ENCODE peak calls at places on chromosome 1, in seven cellular contexts. One of them, this sample, is unnamed.

GRCh38 chr1:112070677-112071076 is 81.2 kb upstream of the KCND3 start:
- DNase-seq in cardiac fibroblast: no peak
- DNase-seq in nephron progenitor cell: no peak
- DNase-seq in WTC11: no peak
- DNase-seq in B cell: no peak
- DNase-seq in stomach: no peak
- DNase-seq in A549: no peak
- DNase-seq in this sample: no peak

GRCh38 chr1:221274373-221274772 is 395.1 kb downstream of the HLX start:
- DNase-seq in B cell: no peak
- DNase-seq in A549: no peak
- DNase-seq in stomach: no peak
- DNase-seq in cardiac fibroblast: no peak
- DNase-seq in nephron progenitor cell: peak; percentile 36
- DNase-seq in WTC11: no peak
- DNase-seq in this sample: no peak

GRCh38 chr1:178411756-178412399 is 84.9 kb downstream of the CLEC20A start:
- DNase-seq in stomach: no peak
- DNase-seq in WTC11: no peak
- DNase-seq in nephron progenitor cell: no peak
- DNase-seq in cardiac fibroblast: no peak
- DNase-seq in B cell: peak; percentile 4
- DNase-seq in A549: no peak
- DNase-seq in this sample: no peak

GRCh38 chr1:153790282-153790995 is 15.2 kb downstream of the SLC27A3 start:
- DNase-seq in cardiac fibroblast: peak; percentile 76
- DNase-seq in stomach: peak; percentile 39
- DNase-seq in WTC11: peak; percentile 10
- DNase-seq in B cell: no peak
- DNase-seq in A549: no peak
- DNase-seq in nephron progenitor cell: no peak
- DNase-seq in this sample: no peak

GRCh38 chr1:93448292-93448982 is 519 bp downstream of the FNBP1L start:
- DNase-seq in B cell: peak; percentile 43
- DNase-seq in A549: peak; percentile 27
- DNase-seq in nephron progenitor cell: peak; percentile 73
- DNase-seq in stomach: peak; percentile 56
- DNase-seq in cardiac fibroblast: peak; percentile 20
- DNase-seq in WTC11: peak; percentile 76
- DNase-seq in this sample: no peak

GRCh38 chr1:19260211-19261138 is 8.9 kb downstream of the MRTO4 start:
- DNase-seq in B cell: no peak
- DNase-seq in A549: peak; percentile 7
- DNase-seq in WTC11: no peak
- DNase-seq in cardiac fibroblast: peak; percentile 85
- DNase-seq in nephron progenitor cell: no peak
- DNase-seq in stomach: peak; percentile 32
- DNase-seq in this sample: no peak

GRCh38 chr1:173476197-173476663 is 905 bp upstream of the PRDX6 start:
- DNase-seq in B cell: no peak
- DNase-seq in stomach: no peak
- DNase-seq in A549: no peak
- DNase-seq in WTC11: no peak
- DNase-seq in cardiac fibroblast: no peak
- DNase-seq in nephron progenitor cell: no peak
- DNase-seq in this sample: no peak

GRCh38 chr1:181044449-181044966 is 10.7 kb downstream of the MR1 start:
- DNase-seq in cardiac fibroblast: peak; percentile 43
- DNase-seq in B cell: no peak
- DNase-seq in A549: peak; percentile 66
- DNase-seq in nephron progenitor cell: no peak
- DNase-seq in WTC11: no peak
- DNase-seq in stomach: peak; percentile 30
- DNase-seq in this sample: no peak

GRCh38 chr1:179762241-179762640 is 19.1 kb downstream of the FAM163A start:
- DNase-seq in WTC11: no peak
- DNase-seq in cardiac fibroblast: no peak
- DNase-seq in B cell: no peak
- DNase-seq in A549: no peak
- DNase-seq in nephron progenitor cell: no peak
- DNase-seq in stomach: no peak
- DNase-seq in this sample: no peak

GRCh38 chr1:203169770-203170520 is 5.7 kb downstream of the MYBPH start:
- DNase-seq in nephron progenitor cell: no peak
- DNase-seq in WTC11: no peak
- DNase-seq in A549: no peak
- DNase-seq in stomach: no peak
- DNase-seq in cardiac fibroblast: no peak
- DNase-seq in B cell: no peak
- DNase-seq in this sample: no peak

GRCh38 chr1:179380299-179380698 is 14.5 kb downstream of the AXDND1 start:
- DNase-seq in A549: no peak
- DNase-seq in stomach: no peak
- DNase-seq in nephron progenitor cell: no peak
- DNase-seq in B cell: no peak
- DNase-seq in cardiac fibroblast: no peak
- DNase-seq in WTC11: no peak
- DNase-seq in this sample: no peak

GRCh38 chr1:167904641-167905040 is 9.3 kb downstream of the ADCY10 start:
- DNase-seq in nephron progenitor cell: no peak
- DNase-seq in WTC11: no peak
- DNase-seq in A549: peak; percentile 25
- DNase-seq in cardiac fibroblast: peak; percentile 62
- DNase-seq in stomach: no peak
- DNase-seq in B cell: no peak
- DNase-seq in this sample: no peak

GRCh38 chr1:43973981-43974442 is 748 bp upstream of the ATP6V0B start:
- DNase-seq in B cell: no peak
- DNase-seq in cardiac fibroblast: no peak
- DNase-seq in nephron progenitor cell: no peak
- DNase-seq in A549: no peak
- DNase-seq in WTC11: no peak
- DNase-seq in stomach: no peak
- DNase-seq in this sample: no peak

GRCh38 chr1:174072546-174072945 is 50.4 kb upstream of the RC3H1 start:
- DNase-seq in nephron progenitor cell: no peak
- DNase-seq in A549: no peak
- DNase-seq in B cell: no peak
- DNase-seq in WTC11: no peak
- DNase-seq in cardiac fibroblast: no peak
- DNase-seq in stomach: no peak
- DNase-seq in this sample: no peak

GRCh38 chr1:66364578-66365391 is 169.2 kb upstream of the SGIP1 start:
- DNase-seq in nephron progenitor cell: no peak
- DNase-seq in stomach: no peak
- DNase-seq in cardiac fibroblast: no peak
- DNase-seq in WTC11: no peak
- DNase-seq in B cell: no peak
- DNase-seq in A549: no peak
- DNase-seq in this sample: no peak

GRCh38 chr1:66356605-66357004 is 177.3 kb upstream of the SGIP1 start:
- DNase-seq in stomach: no peak
- DNase-seq in cardiac fibroblast: no peak
- DNase-seq in A549: no peak
- DNase-seq in nephron progenitor cell: no peak
- DNase-seq in WTC11: no peak
- DNase-seq in B cell: no peak
- DNase-seq in this sample: no peak

GRCh38 chr1:66359815-66360214 is 174.1 kb upstream of the SGIP1 start:
- DNase-seq in WTC11: no peak
- DNase-seq in B cell: no peak
- DNase-seq in cardiac fibroblast: peak; percentile 23
- DNase-seq in stomach: no peak
- DNase-seq in nephron progenitor cell: no peak
- DNase-seq in A549: no peak
- DNase-seq in this sample: no peak

GRCh38 chr1:66357478-66358197 is 176.3 kb upstream of the SGIP1 start:
- DNase-seq in B cell: no peak
- DNase-seq in stomach: no peak
- DNase-seq in nephron progenitor cell: no peak
- DNase-seq in A549: no peak
- DNase-seq in cardiac fibroblast: no peak
- DNase-seq in WTC11: no peak
- DNase-seq in this sample: no peak

GRCh38 chr1:66360285-66360724 is 173.6 kb upstream of the SGIP1 start:
- DNase-seq in cardiac fibroblast: peak; percentile 39
- DNase-seq in B cell: no peak
- DNase-seq in nephron progenitor cell: no peak
- DNase-seq in stomach: no peak
- DNase-seq in WTC11: no peak
- DNase-seq in A549: no peak
- DNase-seq in this sample: no peak
- TF ChIP-seq CTCF in cardiac fibroblast: peak; percentile 10
- TF ChIP-seq CTCF in B cell: peak; percentile 56
- TF ChIP-seq CTCF in nephron progenitor cell: no peak
- TF ChIP-seq CTCF in stomach: no peak
- TF ChIP-seq CTCF in WTC11: no peak
- TF ChIP-seq CTCF in A549: peak; percentile 6
- TF ChIP-seq CTCF in this sample: no peak

DNA sequence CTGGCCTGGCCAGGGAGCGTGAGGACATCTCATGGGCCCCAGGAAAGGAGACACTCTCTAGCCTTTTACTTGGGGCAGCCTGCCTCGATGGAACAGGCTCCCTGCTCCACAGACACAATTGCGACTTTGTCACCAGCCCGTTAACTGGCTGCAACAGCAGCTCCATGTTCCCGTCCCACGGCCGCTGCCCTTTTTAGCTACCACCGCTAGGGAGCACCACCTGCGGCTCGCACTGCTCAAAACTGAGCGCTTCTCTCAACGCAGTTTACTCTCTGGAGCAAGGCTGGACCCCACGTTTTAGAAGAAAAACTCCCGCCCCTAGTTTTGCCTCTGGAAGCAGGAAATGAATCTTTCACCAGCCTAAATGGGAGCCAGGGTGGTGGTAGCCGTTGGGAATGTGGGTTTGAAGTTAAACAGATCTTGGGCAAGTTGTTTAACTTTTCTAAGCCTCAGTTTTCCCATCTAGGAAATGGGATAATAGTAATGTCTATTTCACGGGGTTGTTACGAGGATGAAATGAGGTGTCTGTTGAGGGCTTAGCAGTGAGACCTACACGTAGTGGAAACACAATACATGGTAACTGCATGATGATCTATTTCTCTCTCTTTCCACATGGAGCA is 3.5 kb upstream of the LRRC38 start:
- DNase-seq in nephron progenitor cell: peak; percentile 57
- DNase-seq in stomach: no peak
- DNase-seq in A549: peak; percentile 38
- DNase-seq in B cell: peak; percentile 10
- DNase-seq in WTC11: peak; percentile 79
- DNase-seq in cardiac fibroblast: peak; percentile 37
- DNase-seq in this sample: no peak
- TF ChIP-seq CTCF in nephron progenitor cell: peak; percentile 47
- TF ChIP-seq CTCF in stomach: no peak
- TF ChIP-seq CTCF in A549: peak; percentile 11
- TF ChIP-seq CTCF in B cell: peak; percentile 45
- TF ChIP-seq CTCF in WTC11: peak; percentile 43
- TF ChIP-seq CTCF in cardiac fibroblast: peak; percentile 50
- TF ChIP-seq CTCF in this sample: peak; percentile 65

GRCh38 chr1:9827558-9828185 is 3.9 kb upstream of the CLSTN1 start:
- DNase-seq in B cell: peak; percentile 29
- DNase-seq in A549: no peak
- DNase-seq in stomach: no peak
- DNase-seq in WTC11: peak; percentile 52
- DNase-seq in nephron progenitor cell: no peak
- DNase-seq in cardiac fibroblast: peak; percentile 55
- DNase-seq in this sample: no peak
- TF ChIP-seq CTCF in B cell: peak; percentile 59
- TF ChIP-seq CTCF in A549: no peak
- TF ChIP-seq CTCF in stomach: peak; percentile 7
- TF ChIP-seq CTCF in WTC11: peak; percentile 24
- TF ChIP-seq CTCF in nephron progenitor cell: peak; percentile 48
- TF ChIP-seq CTCF in cardiac fibroblast: peak; percentile 26
- TF ChIP-seq CTCF in this sample: no peak

GRCh38 chr1:3837685-3838084 is 19.3 kb downstream of the CEP104 start:
- DNase-seq in cardiac fibroblast: no peak
- DNase-seq in B cell: no peak
- DNase-seq in nephron progenitor cell: no peak
- DNase-seq in A549: no peak
- DNase-seq in stomach: no peak
- DNase-seq in WTC11: no peak
- DNase-seq in this sample: no peak

GRCh38 chr1:3836421-3836820 is 20.6 kb downstream of the CEP104 start:
- DNase-seq in WTC11: no peak
- DNase-seq in B cell: no peak
- DNase-seq in A549: no peak
- DNase-seq in cardiac fibroblast: no peak
- DNase-seq in nephron progenitor cell: no peak
- DNase-seq in stomach: no peak
- DNase-seq in this sample: no peak

GRCh38 chr1:3837200-3837599 is 19.8 kb downstream of the CEP104 start:
- DNase-seq in A549: no peak
- DNase-seq in stomach: no peak
- DNase-seq in WTC11: no peak
- DNase-seq in cardiac fibroblast: no peak
- DNase-seq in B cell: no peak
- DNase-seq in nephron progenitor cell: no peak
- DNase-seq in this sample: no peak

GRCh38 chr1:3841491-3841890 is 15.5 kb downstream of the CEP104 start:
- DNase-seq in B cell: no peak
- DNase-seq in A549: no peak
- DNase-seq in stomach: no peak
- DNase-seq in nephron progenitor cell: no peak
- DNase-seq in WTC11: no peak
- DNase-seq in cardiac fibroblast: no peak
- DNase-seq in this sample: no peak

DNA sequence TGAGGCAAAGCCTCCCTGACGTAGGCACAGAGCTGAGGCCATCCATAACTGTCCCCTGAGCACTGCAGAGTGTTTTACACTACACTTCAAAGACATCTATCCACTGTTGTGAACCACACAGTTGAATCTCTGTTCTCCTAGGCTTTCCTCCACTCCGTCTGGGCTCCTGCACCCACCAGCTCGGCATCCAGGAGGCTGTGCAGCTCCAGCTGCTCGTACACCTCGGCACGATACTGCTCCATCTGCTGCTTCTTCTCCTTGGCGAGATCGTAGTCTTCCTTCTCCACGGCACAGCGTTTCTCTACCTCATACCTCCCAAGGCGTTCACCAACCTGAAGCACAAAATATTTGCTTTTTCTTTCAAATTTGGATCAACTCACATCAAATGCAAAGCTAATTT is 18.2 kb downstream of the CEP104 start:
- DNase-seq in stomach: no peak
- DNase-seq in nephron progenitor cell: no peak
- DNase-seq in cardiac fibroblast: no peak
- DNase-seq in B cell: no peak
- DNase-seq in A549: no peak
- DNase-seq in WTC11: no peak
- DNase-seq in this sample: no peak
- TF ChIP-seq CTCF in stomach: no peak
- TF ChIP-seq CTCF in nephron progenitor cell: no peak
- TF ChIP-seq CTCF in cardiac fibroblast: no peak
- TF ChIP-seq CTCF in B cell: no peak
- TF ChIP-seq CTCF in A549: no peak
- TF ChIP-seq CTCF in WTC11: no peak
- TF ChIP-seq CTCF in this sample: no peak